ENCODE peak calls at places on chromosomes 4 and X, in ten cellular contexts. K, U, Z, M, I, N, P, D, S and E are unnamed samples.

GRCh38 chr4:98261291-98262271 is at the start of gene RAP1GDS1:
- DNase-seq in K (no peak), U (peak), Z (peak), M (peak), I (peak), N (no peak), P (peak), D (peak), S (peak), E (no peak)

GRCh38 chr4:84403656-84404055 is 95.4 kb downstream of the NKX6-1 start:
- DNase-seq in K (no peak), U (no peak), Z (peak), M (no peak), I (no peak), N (no peak), P (no peak), D (no peak), S (no peak), E (no peak)

GRCh38 chr4:93788712-93789111 is 39.8 kb upstream of the ATOH1 start:
- DNase-seq in K (no peak), U (no peak), Z (peak), M (peak), I (no peak), N (no peak), P (no peak), D (peak), S (no peak), E (no peak)

GRCh38 chr4:118076958-118077766 is 42.9 kb downstream of the NDST3 start:
- DNase-seq in K (no peak), U (no peak), Z (peak), M (peak), I (no peak), N (no peak), P (no peak), D (peak), S (peak), E (no peak)

GRCh38 chrX:109697855-109698254 is 35.2 kb downstream of the ACSL4 start:
- DNase-seq in K (no peak), U (no peak), Z (no peak), M (no peak), I (no peak), N (no peak), P (no peak), D (no peak), S (no peak), E (no peak)

GRCh38 chr4:185914583-185915199 is 102.7 kb upstream of the SORBS2 start:
- DNase-seq in K (no peak), U (no peak), Z (no peak), M (no peak), I (no peak), N (no peak), P (no peak), D (no peak), S (no peak), E (no peak)

GRCh38 chr4:83830138-83830537 is 294.2 kb downstream of the GPAT3 start:
- DNase-seq in K (no peak), U (no peak), Z (no peak), M (no peak), I (no peak), N (no peak), P (no peak), D (no peak), S (no peak), E (no peak)

GRCh38 chrX:55521687-55522086 is 32.0 kb upstream of the USP51 start:
- DNase-seq in K (no peak), U (no peak), Z (no peak), M (no peak), I (no peak), N (no peak), P (no peak), D (no peak), S (no peak), E (no peak)

GRCh38 chr4:90543419-90544170 is 416.4 kb downstream of the CCSER1 start:
- DNase-seq in K (no peak), U (no peak), Z (no peak), M (no peak), I (no peak), N (no peak), P (no peak), D (no peak), S (peak), E (no peak)

GRCh38 chrX:124395145-124395858 is 48.9 kb downstream of the SH2D1A start:
- DNase-seq in K (peak), U (no peak), Z (no peak), M (no peak), I (no peak), N (no peak), P (no peak), D (no peak), S (no peak), E (no peak)